ENCODE peak calls at places on chromosome X, in six cellular contexts. One of them, this sample, is unnamed.

GRCh38 chrX:108641589-108642272 is 94.6 kb downstream of the IRS4 start:
- DNase-seq in dermis blood vessel endothelial cell: no peak
- DNase-seq in A673: no peak
- DNase-seq in activated naive CD4-positive, alpha-beta T cell treated with anti-CD3 and anti-CD28 coated beads, Interleukin-2, amount 10 ng/mL, durations not matched to agents 7 days and 5 days: no peak
- DNase-seq in activated T-helper 1 cell treated with anti-CD3 and anti-CD28 coated beads, Interleukin-2, amount 50 U/mL, for 16 hours: no peak
- DNase-seq in CD8-positive, alpha-beta T cell: no peak
- DNase-seq in this sample: no peak

GRCh38 chrX:30627818-30628652 is 25.2 kb upstream of the GK start:
- DNase-seq in activated T-helper 1 cell treated with anti-CD3 and anti-CD28 coated beads, Interleukin-2, amount 50 U/mL, for 16 hours: no peak
- DNase-seq in dermis blood vessel endothelial cell: no peak
- DNase-seq in CD8-positive, alpha-beta T cell: no peak
- DNase-seq in activated naive CD4-positive, alpha-beta T cell treated with anti-CD3 and anti-CD28 coated beads, Interleukin-2, amount 10 ng/mL, durations not matched to agents 7 days and 5 days: no peak
- DNase-seq in A673: peak
- DNase-seq in this sample: no peak

GRCh38 chrX:110588853-110589252 is 206.8 kb downstream of the CHRDL1 start:
- DNase-seq in activated naive CD4-positive, alpha-beta T cell treated with anti-CD3 and anti-CD28 coated beads, Interleukin-2, amount 10 ng/mL, durations not matched to agents 7 days and 5 days: no peak
- DNase-seq in CD8-positive, alpha-beta T cell: no peak
- DNase-seq in dermis blood vessel endothelial cell: no peak
- DNase-seq in A673: no peak
- DNase-seq in activated T-helper 1 cell treated with anti-CD3 and anti-CD28 coated beads, Interleukin-2, amount 50 U/mL, for 16 hours: no peak
- DNase-seq in this sample: no peak

GRCh38 chrX:15946783-15947550 is 92.4 kb upstream of the AP1S2 start:
- DNase-seq in A673: peak
- DNase-seq in activated naive CD4-positive, alpha-beta T cell treated with anti-CD3 and anti-CD28 coated beads, Interleukin-2, amount 10 ng/mL, durations not matched to agents 7 days and 5 days: no peak
- DNase-seq in activated T-helper 1 cell treated with anti-CD3 and anti-CD28 coated beads, Interleukin-2, amount 50 U/mL, for 16 hours: no peak
- DNase-seq in CD8-positive, alpha-beta T cell: no peak
- DNase-seq in dermis blood vessel endothelial cell: no peak
- DNase-seq in this sample: no peak

GRCh38 chrX:19990225-19990518 is 689 bp downstream of the BCLAF3 start:
- DNase-seq in CD8-positive, alpha-beta T cell: peak
- DNase-seq in activated naive CD4-positive, alpha-beta T cell treated with anti-CD3 and anti-CD28 coated beads, Interleukin-2, amount 10 ng/mL, durations not matched to agents 7 days and 5 days: no peak
- DNase-seq in A673: peak
- DNase-seq in activated T-helper 1 cell treated with anti-CD3 and anti-CD28 coated beads, Interleukin-2, amount 50 U/mL, for 16 hours: no peak
- DNase-seq in dermis blood vessel endothelial cell: peak
- DNase-seq in this sample: no peak

GRCh38 chrX:148380614-148381561 is 119.5 kb upstream of the AFF2 start:
- DNase-seq in activated T-helper 1 cell treated with anti-CD3 and anti-CD28 coated beads, Interleukin-2, amount 50 U/mL, for 16 hours: peak
- DNase-seq in CD8-positive, alpha-beta T cell: peak
- DNase-seq in dermis blood vessel endothelial cell: no peak
- DNase-seq in A673: no peak
- DNase-seq in activated naive CD4-positive, alpha-beta T cell treated with anti-CD3 and anti-CD28 coated beads, Interleukin-2, amount 10 ng/mL, durations not matched to agents 7 days and 5 days: peak
- DNase-seq in this sample: no peak

GRCh38 chrX:15849555-15849954 is 5.1 kb downstream of the AP1S2 start:
- DNase-seq in activated T-helper 1 cell treated with anti-CD3 and anti-CD28 coated beads, Interleukin-2, amount 50 U/mL, for 16 hours: no peak
- DNase-seq in A673: peak
- DNase-seq in activated naive CD4-positive, alpha-beta T cell treated with anti-CD3 and anti-CD28 coated beads, Interleukin-2, amount 10 ng/mL, durations not matched to agents 7 days and 5 days: no peak
- DNase-seq in dermis blood vessel endothelial cell: peak
- DNase-seq in CD8-positive, alpha-beta T cell: no peak
- DNase-seq in this sample: no peak

GRCh38 chrX:136629084-136629750 is 18.7 kb upstream of the CD40LG start:
- DNase-seq in CD8-positive, alpha-beta T cell: no peak
- DNase-seq in dermis blood vessel endothelial cell: no peak
- DNase-seq in activated naive CD4-positive, alpha-beta T cell treated with anti-CD3 and anti-CD28 coated beads, Interleukin-2, amount 10 ng/mL, durations not matched to agents 7 days and 5 days: peak
- DNase-seq in A673: no peak
- DNase-seq in activated T-helper 1 cell treated with anti-CD3 and anti-CD28 coated beads, Interleukin-2, amount 50 U/mL, for 16 hours: no peak
- DNase-seq in this sample: no peak

GRCh38 chrX:39755152-39756032 is 342.4 kb downstream of the BCOR start:
- DNase-seq in dermis blood vessel endothelial cell: peak
- DNase-seq in CD8-positive, alpha-beta T cell: no peak
- DNase-seq in activated naive CD4-positive, alpha-beta T cell treated with anti-CD3 and anti-CD28 coated beads, Interleukin-2, amount 10 ng/mL, durations not matched to agents 7 days and 5 days: no peak
- DNase-seq in activated T-helper 1 cell treated with anti-CD3 and anti-CD28 coated beads, Interleukin-2, amount 50 U/mL, for 16 hours: no peak
- DNase-seq in A673: peak
- DNase-seq in this sample: no peak

GRCh38 chrX:20218809-20219505 is 47.8 kb downstream of the RPS6KA3 start:
- DNase-seq in dermis blood vessel endothelial cell: peak
- DNase-seq in CD8-positive, alpha-beta T cell: no peak
- DNase-seq in activated naive CD4-positive, alpha-beta T cell treated with anti-CD3 and anti-CD28 coated beads, Interleukin-2, amount 10 ng/mL, durations not matched to agents 7 days and 5 days: no peak
- DNase-seq in A673: peak
- DNase-seq in activated T-helper 1 cell treated with anti-CD3 and anti-CD28 coated beads, Interleukin-2, amount 50 U/mL, for 16 hours: no peak
- DNase-seq in this sample: no peak

GRCh38 chrX:145817666-145818521 is at the start of gene SLITRK2:
- DNase-seq in CD8-positive, alpha-beta T cell: no peak
- DNase-seq in activated T-helper 1 cell treated with anti-CD3 and anti-CD28 coated beads, Interleukin-2, amount 50 U/mL, for 16 hours: no peak
- DNase-seq in dermis blood vessel endothelial cell: no peak
- DNase-seq in A673: no peak
- DNase-seq in activated naive CD4-positive, alpha-beta T cell treated with anti-CD3 and anti-CD28 coated beads, Interleukin-2, amount 10 ng/mL, durations not matched to agents 7 days and 5 days: no peak
- DNase-seq in this sample: no peak

GRCh38 chrX:55801811-55802210 is 84.3 kb downstream of the RRAGB start:
- DNase-seq in A673: no peak
- DNase-seq in CD8-positive, alpha-beta T cell: no peak
- DNase-seq in dermis blood vessel endothelial cell: no peak
- DNase-seq in activated naive CD4-positive, alpha-beta T cell treated with anti-CD3 and anti-CD28 coated beads, Interleukin-2, amount 10 ng/mL, durations not matched to agents 7 days and 5 days: no peak
- DNase-seq in activated T-helper 1 cell treated with anti-CD3 and anti-CD28 coated beads, Interleukin-2, amount 50 U/mL, for 16 hours: no peak
- DNase-seq in this sample: no peak

GRCh38 chrX:129701624-129702069 is 37.1 kb upstream of the XPNPEP2 start:
- DNase-seq in CD8-positive, alpha-beta T cell: no peak
- DNase-seq in activated T-helper 1 cell treated with anti-CD3 and anti-CD28 coated beads, Interleukin-2, amount 50 U/mL, for 16 hours: no peak
- DNase-seq in A673: no peak
- DNase-seq in dermis blood vessel endothelial cell: no peak
- DNase-seq in activated naive CD4-positive, alpha-beta T cell treated with anti-CD3 and anti-CD28 coated beads, Interleukin-2, amount 10 ng/mL, durations not matched to agents 7 days and 5 days: no peak
- DNase-seq in this sample: no peak

GRCh38 chrX:148499638-148500427 is 584 bp upstream of the AFF2 start:
- DNase-seq in activated T-helper 1 cell treated with anti-CD3 and anti-CD28 coated beads, Interleukin-2, amount 50 U/mL, for 16 hours: no peak
- DNase-seq in A673: no peak
- DNase-seq in activated naive CD4-positive, alpha-beta T cell treated with anti-CD3 and anti-CD28 coated beads, Interleukin-2, amount 10 ng/mL, durations not matched to agents 7 days and 5 days: no peak
- DNase-seq in CD8-positive, alpha-beta T cell: no peak
- DNase-seq in dermis blood vessel endothelial cell: no peak
- DNase-seq in this sample: no peak

GRCh38 chrX:44675364-44676024 is 132.8 kb upstream of the FUNDC1 start:
- DNase-seq in activated T-helper 1 cell treated with anti-CD3 and anti-CD28 coated beads, Interleukin-2, amount 50 U/mL, for 16 hours: no peak
- DNase-seq in A673: peak
- DNase-seq in CD8-positive, alpha-beta T cell: no peak
- DNase-seq in activated naive CD4-positive, alpha-beta T cell treated with anti-CD3 and anti-CD28 coated beads, Interleukin-2, amount 10 ng/mL, durations not matched to agents 7 days and 5 days: no peak
- DNase-seq in dermis blood vessel endothelial cell: peak
- DNase-seq in this sample: no peak

GRCh38 chrX:151902813-151903591 is 9.7 kb upstream of the MAGEA4 start:
- DNase-seq in activated naive CD4-positive, alpha-beta T cell treated with anti-CD3 and anti-CD28 coated beads, Interleukin-2, amount 10 ng/mL, durations not matched to agents 7 days and 5 days: no peak
- DNase-seq in CD8-positive, alpha-beta T cell: no peak
- DNase-seq in activated T-helper 1 cell treated with anti-CD3 and anti-CD28 coated beads, Interleukin-2, amount 50 U/mL, for 16 hours: no peak
- DNase-seq in dermis blood vessel endothelial cell: peak
- DNase-seq in A673: no peak
- DNase-seq in this sample: peak

GRCh38 chrX:132181364-132181763 is 37.9 kb downstream of the RAP2C start:
- DNase-seq in dermis blood vessel endothelial cell: peak
- DNase-seq in activated T-helper 1 cell treated with anti-CD3 and anti-CD28 coated beads, Interleukin-2, amount 50 U/mL, for 16 hours: no peak
- DNase-seq in A673: peak
- DNase-seq in CD8-positive, alpha-beta T cell: no peak
- DNase-seq in activated naive CD4-positive, alpha-beta T cell treated with anti-CD3 and anti-CD28 coated beads, Interleukin-2, amount 10 ng/mL, durations not matched to agents 7 days and 5 days: no peak
- DNase-seq in this sample: no peak

GRCh38 chrX:123263246-123263757 is 79.2 kb downstream of the GRIA3 start:
- DNase-seq in activated T-helper 1 cell treated with anti-CD3 and anti-CD28 coated beads, Interleukin-2, amount 50 U/mL, for 16 hours: no peak
- DNase-seq in dermis blood vessel endothelial cell: no peak
- DNase-seq in activated naive CD4-positive, alpha-beta T cell treated with anti-CD3 and anti-CD28 coated beads, Interleukin-2, amount 10 ng/mL, durations not matched to agents 7 days and 5 days: no peak
- DNase-seq in A673: no peak
- DNase-seq in CD8-positive, alpha-beta T cell: no peak
- DNase-seq in this sample: no peak

GRCh38 chrX:88982183-88982582 is 235.2 kb downstream of the CPXCR1 start:
- DNase-seq in activated naive CD4-positive, alpha-beta T cell treated with anti-CD3 and anti-CD28 coated beads, Interleukin-2, amount 10 ng/mL, durations not matched to agents 7 days and 5 days: no peak
- DNase-seq in activated T-helper 1 cell treated with anti-CD3 and anti-CD28 coated beads, Interleukin-2, amount 50 U/mL, for 16 hours: no peak
- DNase-seq in A673: no peak
- DNase-seq in dermis blood vessel endothelial cell: no peak
- DNase-seq in CD8-positive, alpha-beta T cell: no peak
- DNase-seq in this sample: no peak

GRCh38 chrX:41670108-41670507 is 18.7 kb upstream of the GPR34 start:
- DNase-seq in activated T-helper 1 cell treated with anti-CD3 and anti-CD28 coated beads, Interleukin-2, amount 50 U/mL, for 16 hours: no peak
- DNase-seq in CD8-positive, alpha-beta T cell: no peak
- DNase-seq in dermis blood vessel endothelial cell: no peak
- DNase-seq in activated naive CD4-positive, alpha-beta T cell treated with anti-CD3 and anti-CD28 coated beads, Interleukin-2, amount 10 ng/mL, durations not matched to agents 7 days and 5 days: no peak
- DNase-seq in A673: no peak
- DNase-seq in this sample: no peak

GRCh38 chrX:40010550-40011364 is 87.0 kb downstream of the BCOR start:
- DNase-seq in activated T-helper 1 cell treated with anti-CD3 and anti-CD28 coated beads, Interleukin-2, amount 50 U/mL, for 16 hours: no peak
- DNase-seq in activated naive CD4-positive, alpha-beta T cell treated with anti-CD3 and anti-CD28 coated beads, Interleukin-2, amount 10 ng/mL, durations not matched to agents 7 days and 5 days: peak
- DNase-seq in A673: peak
- DNase-seq in CD8-positive, alpha-beta T cell: peak
- DNase-seq in dermis blood vessel endothelial cell: no peak
- DNase-seq in this sample: no peak

GRCh38 chrX:3094261-3094660 is 53.0 kb downstream of the ARSF start:
- DNase-seq in CD8-positive, alpha-beta T cell: no peak
- DNase-seq in A673: no peak
- DNase-seq in dermis blood vessel endothelial cell: no peak
- DNase-seq in activated naive CD4-positive, alpha-beta T cell treated with anti-CD3 and anti-CD28 coated beads, Interleukin-2, amount 10 ng/mL, durations not matched to agents 7 days and 5 days: no peak
- DNase-seq in activated T-helper 1 cell treated with anti-CD3 and anti-CD28 coated beads, Interleukin-2, amount 50 U/mL, for 16 hours: no peak
- DNase-seq in this sample: no peak

GRCh38 chrX:39616098-39616729 is 481.5 kb downstream of the BCOR start:
- DNase-seq in activated T-helper 1 cell treated with anti-CD3 and anti-CD28 coated beads, Interleukin-2, amount 50 U/mL, for 16 hours: no peak
- DNase-seq in A673: no peak
- DNase-seq in dermis blood vessel endothelial cell: no peak
- DNase-seq in CD8-positive, alpha-beta T cell: no peak
- DNase-seq in activated naive CD4-positive, alpha-beta T cell treated with anti-CD3 and anti-CD28 coated beads, Interleukin-2, amount 10 ng/mL, durations not matched to agents 7 days and 5 days: no peak
- DNase-seq in this sample: no peak

GRCh38 chrX:58025979-58026378 is 115.7 kb upstream of the ZXDA start:
- DNase-seq in A673: peak
- DNase-seq in dermis blood vessel endothelial cell: peak
- DNase-seq in activated naive CD4-positive, alpha-beta T cell treated with anti-CD3 and anti-CD28 coated beads, Interleukin-2, amount 10 ng/mL, durations not matched to agents 7 days and 5 days: peak
- DNase-seq in CD8-positive, alpha-beta T cell: peak
- DNase-seq in activated T-helper 1 cell treated with anti-CD3 and anti-CD28 coated beads, Interleukin-2, amount 50 U/mL, for 16 hours: no peak
- DNase-seq in this sample: peak

GRCh38 chrX:119833905-119834304 is 18.9 kb downstream of the UPF3B start:
- DNase-seq in A673: no peak
- DNase-seq in activated T-helper 1 cell treated with anti-CD3 and anti-CD28 coated beads, Interleukin-2, amount 50 U/mL, for 16 hours: no peak
- DNase-seq in activated naive CD4-positive, alpha-beta T cell treated with anti-CD3 and anti-CD28 coated beads, Interleukin-2, amount 10 ng/mL, durations not matched to agents 7 days and 5 days: no peak
- DNase-seq in CD8-positive, alpha-beta T cell: no peak
- DNase-seq in dermis blood vessel endothelial cell: no peak
- DNase-seq in this sample: no peak

GRCh38 chrX:107566603-107567262 is 61.6 kb upstream of the PRPS1 start:
- DNase-seq in activated T-helper 1 cell treated with anti-CD3 and anti-CD28 coated beads, Interleukin-2, amount 50 U/mL, for 16 hours: no peak
- DNase-seq in CD8-positive, alpha-beta T cell: no peak
- DNase-seq in dermis blood vessel endothelial cell: no peak
- DNase-seq in activated naive CD4-positive, alpha-beta T cell treated with anti-CD3 and anti-CD28 coated beads, Interleukin-2, amount 10 ng/mL, durations not matched to agents 7 days and 5 days: no peak
- DNase-seq in A673: no peak
- DNase-seq in this sample: no peak

GRCh38 chrX:118975831-118976598 is 1.6 kb downstream of the LONRF3 start:
- DNase-seq in activated naive CD4-positive, alpha-beta T cell treated with anti-CD3 and anti-CD28 coated beads, Interleukin-2, amount 10 ng/mL, durations not matched to agents 7 days and 5 days: peak
- DNase-seq in activated T-helper 1 cell treated with anti-CD3 and anti-CD28 coated beads, Interleukin-2, amount 50 U/mL, for 16 hours: peak
- DNase-seq in CD8-positive, alpha-beta T cell: peak
- DNase-seq in dermis blood vessel endothelial cell: peak
- DNase-seq in A673: peak
- DNase-seq in this sample: no peak

GRCh38 chrX:129697204-129697829 is 41.5 kb upstream of the XPNPEP2 start:
- DNase-seq in dermis blood vessel endothelial cell: no peak
- DNase-seq in activated naive CD4-positive, alpha-beta T cell treated with anti-CD3 and anti-CD28 coated beads, Interleukin-2, amount 10 ng/mL, durations not matched to agents 7 days and 5 days: no peak
- DNase-seq in A673: no peak
- DNase-seq in CD8-positive, alpha-beta T cell: no peak
- DNase-seq in activated T-helper 1 cell treated with anti-CD3 and anti-CD28 coated beads, Interleukin-2, amount 50 U/mL, for 16 hours: no peak
- DNase-seq in this sample: no peak

GRCh38 chrX:39957816-39958561 is 139.8 kb downstream of the BCOR start:
- DNase-seq in activated naive CD4-positive, alpha-beta T cell treated with anti-CD3 and anti-CD28 coated beads, Interleukin-2, amount 10 ng/mL, durations not matched to agents 7 days and 5 days: no peak
- DNase-seq in CD8-positive, alpha-beta T cell: no peak
- DNase-seq in dermis blood vessel endothelial cell: peak
- DNase-seq in activated T-helper 1 cell treated with anti-CD3 and anti-CD28 coated beads, Interleukin-2, amount 50 U/mL, for 16 hours: no peak
- DNase-seq in A673: no peak
- DNase-seq in this sample: no peak

GRCh38 chrX:136823175-136823574 is 42.4 kb upstream of the ARHGEF6 start:
- DNase-seq in A673: no peak
- DNase-seq in activated T-helper 1 cell treated with anti-CD3 and anti-CD28 coated beads, Interleukin-2, amount 50 U/mL, for 16 hours: no peak
- DNase-seq in CD8-positive, alpha-beta T cell: no peak
- DNase-seq in dermis blood vessel endothelial cell: peak
- DNase-seq in activated naive CD4-positive, alpha-beta T cell treated with anti-CD3 and anti-CD28 coated beads, Interleukin-2, amount 10 ng/mL, durations not matched to agents 7 days and 5 days: no peak
- DNase-seq in this sample: peak

GRCh38 chrX:47595701-47596655 is 13.7 kb downstream of the TIMP1 start:
- DNase-seq in activated T-helper 1 cell treated with anti-CD3 and anti-CD28 coated beads, Interleukin-2, amount 50 U/mL, for 16 hours: no peak
- DNase-seq in dermis blood vessel endothelial cell: no peak
- DNase-seq in A673: no peak
- DNase-seq in activated naive CD4-positive, alpha-beta T cell treated with anti-CD3 and anti-CD28 coated beads, Interleukin-2, amount 10 ng/mL, durations not matched to agents 7 days and 5 days: no peak
- DNase-seq in CD8-positive, alpha-beta T cell: no peak
- DNase-seq in this sample: no peak